ENCODE peak calls at places on chromosomes 5 and 9, in seven cellular contexts. H, X, L, A, I, N and D are unnamed samples.

GRCh38 chr9:134172198-134173126 is 8.1 kb upstream of the RNU6ATAC start:
- DNase-seq in H (no peak), X (no peak), L (no peak), A (no peak), I (no peak), N (no peak), D (no peak)

GRCh38 chr9:95508242-95508967 is 8.4 kb downstream of the PTCH1 start:
- DNase-seq in H (no peak), X (no peak), L (no peak), A (no peak), I (no peak), N (peak; percentile 49), D (peak; percentile 29)

GRCh38 chr5:61329729-61330128 is 2.3 kb upstream of the ZSWIM6 start:
- DNase-seq in H (no peak), X (peak; percentile 83), L (peak; percentile 67), A (no peak), I (no peak), N (no peak), D (no peak)

GRCh38 chr5:108430931-108431608 is 49.2 kb upstream of the FBXL17 start:
- DNase-seq in H (no peak), X (no peak), L (peak; percentile 19), A (no peak), I (no peak), N (no peak), D (no peak)

GRCh38 chr5:126446498-126447224 is 23.5 kb downstream of the GRAMD2B start:
- DNase-seq in H (no peak), X (peak; percentile 71), L (peak; percentile 88), A (no peak), I (no peak), N (peak; percentile 70), D (no peak)

GRCh38 chr5:159849437-159850191 is 66.7 kb upstream of the ADRA1B start:
- DNase-seq in H (no peak), X (peak; percentile 67), L (peak; percentile 80), A (no peak), I (no peak), N (no peak), D (no peak)

GRCh38 chr9:127450170-127450830 is 906 bp downstream of the RPL12 start:
- DNase-seq in H (no peak), X (peak; percentile 63), L (peak; percentile 53), A (no peak), I (no peak), N (peak; percentile 16), D (peak; percentile 16)

GRCh38 chr5:757346-757930 is 27.1 kb downstream of the ZDHHC11B start:
- DNase-seq in H (no peak), X (no peak), L (no peak), A (peak; percentile 33), I (no peak), N (peak; percentile 57), D (no peak)

GRCh38 chr9:133742251-133742650 is 4.1 kb upstream of the SARDH start:
- DNase-seq in H (no peak), X (no peak), L (no peak), A (no peak), I (no peak), N (no peak), D (no peak)

GRCh38 chr5:150700600-150701377 is at the start of gene RBM22:
- DNase-seq in H (peak; percentile 85), X (peak; percentile 91), L (peak; percentile 83), A (peak; percentile 94), I (peak; percentile 76), N (peak; percentile 93), D (peak; percentile 97)
- H2BK5ac ChIP-seq in H (peak within 1 kb of the TSS; percentile 99), X (no peak within 1 kb of the TSS), L (peak within 1 kb of the TSS; percentile 91), A (peak within 1 kb of the TSS; percentile 84), I (peak within 1 kb of the TSS; percentile 98), N (peak within 1 kb of the TSS; percentile 92), D (peak within 1 kb of the TSS; percentile 92)

DNA sequence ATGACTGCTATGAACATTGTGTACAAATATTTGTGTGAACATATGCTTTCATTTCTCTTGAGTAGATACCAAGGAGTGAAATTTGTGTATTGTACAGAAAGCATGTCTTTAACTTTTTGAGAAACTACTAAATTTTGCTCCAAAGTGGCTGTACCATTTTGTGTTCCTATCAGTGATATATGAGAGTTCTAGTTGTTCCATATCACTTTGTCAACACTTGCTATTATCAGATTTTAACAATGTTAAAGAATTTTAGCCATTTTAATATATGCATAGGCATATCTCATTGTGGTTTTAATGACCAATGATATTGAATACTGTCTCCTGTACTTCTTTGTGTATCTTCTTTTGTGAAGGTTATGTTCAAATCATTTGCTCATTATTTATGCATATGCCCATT is 142.9 kb upstream of the NR3C1 start:
- DNase-seq in H (no peak), X (no peak), L (no peak), A (no peak), I (no peak), N (no peak), D (no peak)
- H3K18ac ChIP-seq in H (no peak overlapping the region), X (no peak overlapping the region), L (no peak overlapping the region), A (no peak overlapping the region), I (no peak overlapping the region), N (no peak overlapping the region), D (no peak overlapping the region)

GRCh38 chr9:4680750-4681149 is 1.4 kb downstream of the CDC37L1 start:
- DNase-seq in H (no peak), X (peak; percentile 70), L (peak; percentile 31), A (no peak), I (no peak), N (peak; percentile 26), D (no peak)

GRCh38 chr9:4678679-4679267 is 596 bp upstream of the CDC37L1 start:
- DNase-seq in H (peak; percentile 12), X (peak; percentile 54), L (peak; percentile 19), A (no peak), I (no peak), N (peak; percentile 47), D (peak; percentile 55)

GRCh38 chr9:4680178-4680535 is 788 bp downstream of the CDC37L1 start:
- DNase-seq in H (no peak), X (peak; percentile 45), L (no peak), A (no peak), I (no peak), N (peak; percentile 15), D (no peak)

GRCh38 chr9:4677392-4677791 is 2.0 kb upstream of the CDC37L1 start:
- DNase-seq in H (no peak), X (no peak), L (no peak), A (no peak), I (no peak), N (no peak), D (no peak)

DNA sequence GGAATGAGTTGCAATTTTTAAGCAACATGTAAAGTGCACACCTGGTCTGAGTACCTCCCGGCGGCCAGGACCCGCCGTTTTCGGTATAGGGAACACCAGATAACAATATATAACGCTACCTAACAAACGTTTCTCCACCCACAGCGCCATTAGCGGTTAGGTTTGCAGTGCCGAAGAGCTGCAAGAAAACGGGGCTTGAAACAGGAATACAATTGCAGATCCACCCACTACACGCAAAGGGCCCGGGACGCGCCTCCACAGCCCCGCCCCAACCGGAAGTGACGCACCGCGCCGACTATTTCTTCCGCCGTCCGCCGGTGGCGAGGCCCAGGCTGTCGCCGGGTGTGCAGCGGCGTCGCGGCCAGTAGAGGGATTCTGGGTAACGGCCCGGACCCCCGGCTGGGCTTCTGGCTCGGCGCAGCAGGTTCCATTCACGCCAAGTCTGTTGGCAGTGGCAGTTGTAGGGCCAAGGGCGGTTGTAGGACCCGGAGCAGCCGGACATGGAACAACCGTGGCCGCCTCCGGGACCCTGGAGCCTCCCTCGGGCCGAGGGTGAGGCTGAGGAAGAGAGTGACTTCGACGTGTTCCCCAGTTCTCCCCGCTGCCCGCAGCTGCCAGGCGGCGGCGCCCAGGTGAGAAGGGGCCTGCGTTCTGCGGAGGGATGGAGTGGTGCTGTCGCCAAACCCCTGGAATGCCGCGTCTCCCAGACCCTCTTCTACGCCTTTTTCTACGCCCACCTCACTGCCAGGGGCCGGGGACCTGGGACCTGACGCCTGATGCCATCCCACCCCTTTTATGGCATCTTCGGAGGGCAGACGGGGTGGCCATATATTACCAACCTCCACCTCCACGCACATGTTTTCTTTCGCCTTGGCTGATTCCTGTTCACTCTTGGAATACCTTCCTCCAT is at the start of gene CDC37L1:
- DNase-seq in H (peak; percentile 93), X (peak; percentile 97), L (peak; percentile 94), A (peak; percentile 97), I (peak; percentile 85), N (peak; percentile 98), D (peak; percentile 98)
- H2BK5ac ChIP-seq in H (peak within 1 kb of the TSS; percentile 21), X (peak within 1 kb of the TSS; percentile 74), L (peak within 1 kb of the TSS; percentile 92), A (peak within 1 kb of the TSS; percentile 78), I (peak within 1 kb of the TSS; percentile 81), N (peak within 1 kb of the TSS; percentile 83), D (peak within 1 kb of the TSS; percentile 58)

GRCh38 chr5:101676646-101677045 is 619.4 kb downstream of the SLCO4C1 start:
- DNase-seq in H (no peak), X (no peak), L (no peak), A (no peak), I (no peak), N (peak; percentile 97), D (no peak)
- H3K18ac ChIP-seq in H (no peak overlapping the region), X (no peak overlapping the region), L (no peak overlapping the region), A (no peak overlapping the region), I (no peak overlapping the region), N (no peak overlapping the region), D (no peak overlapping the region)

DNA sequence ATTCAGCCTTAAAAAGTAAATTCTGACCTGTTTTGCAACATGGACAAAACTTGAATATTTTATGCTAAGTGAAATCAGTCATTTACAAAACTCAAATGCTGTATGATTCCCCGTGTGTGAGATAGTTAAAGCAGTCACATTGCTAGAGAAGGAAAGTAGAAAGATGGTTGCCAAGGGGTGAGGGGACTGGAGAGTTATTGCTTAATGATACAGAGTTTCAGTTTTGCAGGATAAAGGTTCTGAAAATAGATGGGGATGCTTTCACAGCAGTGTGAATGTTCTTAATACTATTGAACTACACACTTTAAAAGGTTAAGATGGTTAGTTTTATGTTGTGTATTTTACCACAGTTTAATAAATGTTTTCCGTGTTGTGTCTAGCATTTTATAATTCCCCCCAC is 51.2 kb downstream of the SGCD start:
- DNase-seq in H (no peak), X (no peak), L (no peak), A (no peak), I (no peak), N (no peak), D (no peak)
- H2BK5ac ChIP-seq in H (no peak overlapping the region), X (no peak overlapping the region), L (no peak overlapping the region), A (no peak overlapping the region), I (no peak overlapping the region), N (no peak overlapping the region), D (no peak overlapping the region)

DNA sequence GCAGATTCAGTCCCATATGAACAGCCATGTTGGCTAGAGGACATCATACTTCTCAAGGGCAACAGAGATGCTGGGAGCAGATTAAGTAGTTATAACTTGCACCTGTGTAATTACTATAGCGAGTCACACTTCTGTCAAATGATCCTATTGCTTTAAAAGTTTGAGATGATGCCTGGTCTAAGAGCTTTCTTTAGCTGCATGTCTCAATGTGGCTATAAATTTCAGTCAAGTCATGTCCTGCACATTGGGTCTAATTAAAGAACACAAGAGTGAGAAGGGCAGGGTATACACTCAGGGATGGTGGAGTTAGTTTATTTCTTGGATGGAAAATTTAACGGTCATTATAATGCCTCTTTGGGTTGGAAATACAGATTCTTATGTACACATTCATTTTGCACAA is 557.3 kb downstream of the RAB3C start:
- DNase-seq in H (no peak), X (no peak), L (no peak), A (no peak), I (no peak), N (no peak), D (no peak)
- H3K18ac ChIP-seq in H (no peak overlapping the region), X (no peak overlapping the region), L (no peak overlapping the region), A (no peak overlapping the region), I (no peak overlapping the region), N (no peak overlapping the region), D (no peak overlapping the region)

GRCh38 chr5:90598300-90598699 is 39.7 kb downstream of the ADGRV1 start:
- DNase-seq in H (no peak), X (no peak), L (no peak), A (no peak), I (no peak), N (no peak), D (no peak)
- H2BK5ac ChIP-seq in H (no peak overlapping the region), X (no peak overlapping the region), L (no peak overlapping the region), A (no peak overlapping the region), I (no peak overlapping the region), N (no peak overlapping the region), D (no peak overlapping the region)